ENCODE peak calls at places on chromosome 11, in ten cellular contexts. F is osteoblast, Q is heart left ventricle, Z is neural progenitor cell, R is stomach, S is psoas muscle, O is MM.1S, U is HAP-1, H is esophagus muscularis mucosa, X is kidney. W is an unnamed sample.

GRCh38 chr11:12125609-12126149 is 15.3 kb downstream of the MICAL2 start:
- DNase-seq in F (no peak), Q (no peak), Z (no peak), R (no peak), S (no peak), O (no peak), U (no peak), H (no peak), X (no peak), W (no peak)

GRCh38 chr11:1117970-1118369 is 39.8 kb upstream of the MUC5AC start:
- DNase-seq in F (peak; percentile 66), Q (no peak), Z (no peak), R (no peak), S (peak; percentile 28), O (no peak), U (peak; percentile 2), H (no peak), X (peak; percentile 35), W (no peak)

GRCh38 chr11:108497317-108498045 is 703 bp downstream of the POGLUT3 start:
- DNase-seq in F (peak; percentile 98), Q (peak; percentile 87), Z (peak; percentile 93), R (peak; percentile 80), S (peak; percentile 94), O (peak; percentile 7), U (peak; percentile 88), H (peak; percentile 95), X (peak; percentile 95), W (peak; percentile 92)

GRCh38 chr11:110824912-110825311 is 112.7 kb upstream of the ARHGAP20 start:
- DNase-seq in F (no peak), Q (no peak), Z (no peak), R (no peak), S (no peak), O (no peak), U (no peak), H (no peak), X (no peak), W (no peak)

GRCh38 chr11:128323381-128323780 is 264.0 kb downstream of the ETS1 start:
- DNase-seq in F (no peak), Q (peak; percentile 26), Z (no peak), R (no peak), S (no peak), O (peak; percentile 31), U (no peak), H (peak; percentile 57), X (no peak), W (no peak)

GRCh38 chr11:97069160-97069559 is 679.3 kb downstream of the JRKL start:
- DNase-seq in F (no peak), Q (no peak), Z (no peak), R (no peak), S (no peak), O (no peak), U (no peak), H (no peak), X (no peak), W (no peak)

GRCh38 chr11:72921028-72921716 is 107.0 kb downstream of the ATG16L2 start:
- DNase-seq in F (no peak), Q (no peak), Z (no peak), R (no peak), S (no peak), O (no peak), U (no peak), H (no peak), X (no peak), W (no peak)

GRCh38 chr11:124892750-124893454 is 4.8 kb downstream of the ROBO4 start:
- DNase-seq in F (peak; percentile 37), Q (no peak), Z (no peak), R (no peak), S (no peak), O (no peak), U (no peak), H (no peak), X (no peak), W (no peak)

GRCh38 chr11:126431401-126432064 is 76.0 kb downstream of the ST3GAL4 start:
- DNase-seq in F (peak; percentile 99), Q (peak; percentile 82), Z (no peak), R (peak; percentile 38), S (peak; percentile 72), O (no peak), U (no peak), H (peak; percentile 94), X (no peak), W (no peak)

GRCh38 chr11:44804449-44805151 is 77.8 kb downstream of the TSPAN18 start:
- DNase-seq in F (peak; percentile 87), Q (no peak), Z (no peak), R (no peak), S (no peak), O (no peak), U (no peak), H (no peak), X (peak; percentile 9), W (no peak)

GRCh38 chr11:57491371-57492061 is 24.0 kb downstream of the SLC43A1 start:
- DNase-seq in F (peak; percentile 61), Q (no peak), Z (peak; percentile 72), R (peak; percentile 50), S (peak; percentile 76), O (no peak), U (peak; percentile 69), H (no peak), X (no peak), W (no peak)

GRCh38 chr11:27873664-27874063 is 173.4 kb upstream of the BDNF start:
- DNase-seq in F (no peak), Q (no peak), Z (no peak), R (no peak), S (no peak), O (no peak), U (no peak), H (no peak), X (no peak), W (no peak)

GRCh38 chr11:27870985-27871485 is 170.8 kb upstream of the BDNF start:
- DNase-seq in F (no peak), Q (no peak), Z (no peak), R (no peak), S (no peak), O (no peak), U (no peak), H (no peak), X (no peak), W (no peak)

GRCh38 chr11:27874998-27875397 is 174.7 kb upstream of the BDNF start:
- DNase-seq in F (no peak), Q (no peak), Z (no peak), R (no peak), S (no peak), O (no peak), U (no peak), H (no peak), X (no peak), W (no peak)

GRCh38 chr11:27876209-27876775 is 176.0 kb upstream of the BDNF start:
- DNase-seq in F (no peak), Q (no peak), Z (no peak), R (no peak), S (no peak), O (no peak), U (no peak), H (no peak), X (no peak), W (no peak)

DNA sequence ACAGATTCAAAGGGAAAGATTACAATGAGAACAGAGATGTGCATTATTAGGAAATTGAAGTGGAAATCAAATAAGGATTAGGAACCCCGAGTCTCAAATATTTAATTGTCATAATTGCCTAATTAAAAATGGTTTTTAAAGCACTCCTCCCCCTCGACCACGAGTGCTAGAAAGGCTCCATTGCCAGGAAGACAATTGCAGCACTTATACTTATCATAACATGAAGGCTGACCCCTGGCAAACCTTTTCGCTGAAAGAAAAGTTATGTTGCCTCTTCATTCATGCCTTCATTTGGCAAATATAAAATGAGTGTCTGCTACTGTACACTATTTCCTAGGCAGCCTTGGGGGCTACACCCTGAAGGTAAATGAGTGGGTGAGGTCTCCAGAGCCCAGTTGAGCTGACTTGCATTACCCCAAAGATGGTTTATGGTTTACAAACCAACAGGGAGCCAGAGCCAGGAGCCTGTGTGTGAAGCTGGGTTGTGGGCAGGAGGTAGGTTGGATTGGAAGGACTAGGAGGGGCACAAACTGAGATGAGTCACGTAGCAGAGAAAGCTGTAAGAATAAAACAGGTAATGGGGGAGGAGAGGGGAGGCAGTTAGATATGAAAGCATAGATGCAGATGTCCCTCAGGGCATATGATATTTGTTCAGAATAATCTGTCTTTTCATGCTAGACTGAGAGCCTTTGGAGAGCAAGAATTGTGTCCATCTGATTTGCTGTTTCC is 175.4 kb upstream of the BDNF start:
- DNase-seq in F (no peak), Q (no peak), Z (no peak), R (no peak), S (no peak), O (no peak), U (no peak), H (no peak), X (no peak), W (no peak)
- H3K4me1 ChIP-seq in F (no peaks in the 10 kb centered on the region), Q (peaks cover 8% of the 10 kb centered on the region), Z (no peaks in the 10 kb centered on the region), R (no peaks in the 10 kb centered on the region), S (no peaks in the 10 kb centered on the region), O (no peaks in the 10 kb centered on the region), U (no peaks in the 10 kb centered on the region), H (no peaks in the 10 kb centered on the region), X (no peaks in the 10 kb centered on the region), W (no peaks in the 10 kb centered on the region)

DNA sequence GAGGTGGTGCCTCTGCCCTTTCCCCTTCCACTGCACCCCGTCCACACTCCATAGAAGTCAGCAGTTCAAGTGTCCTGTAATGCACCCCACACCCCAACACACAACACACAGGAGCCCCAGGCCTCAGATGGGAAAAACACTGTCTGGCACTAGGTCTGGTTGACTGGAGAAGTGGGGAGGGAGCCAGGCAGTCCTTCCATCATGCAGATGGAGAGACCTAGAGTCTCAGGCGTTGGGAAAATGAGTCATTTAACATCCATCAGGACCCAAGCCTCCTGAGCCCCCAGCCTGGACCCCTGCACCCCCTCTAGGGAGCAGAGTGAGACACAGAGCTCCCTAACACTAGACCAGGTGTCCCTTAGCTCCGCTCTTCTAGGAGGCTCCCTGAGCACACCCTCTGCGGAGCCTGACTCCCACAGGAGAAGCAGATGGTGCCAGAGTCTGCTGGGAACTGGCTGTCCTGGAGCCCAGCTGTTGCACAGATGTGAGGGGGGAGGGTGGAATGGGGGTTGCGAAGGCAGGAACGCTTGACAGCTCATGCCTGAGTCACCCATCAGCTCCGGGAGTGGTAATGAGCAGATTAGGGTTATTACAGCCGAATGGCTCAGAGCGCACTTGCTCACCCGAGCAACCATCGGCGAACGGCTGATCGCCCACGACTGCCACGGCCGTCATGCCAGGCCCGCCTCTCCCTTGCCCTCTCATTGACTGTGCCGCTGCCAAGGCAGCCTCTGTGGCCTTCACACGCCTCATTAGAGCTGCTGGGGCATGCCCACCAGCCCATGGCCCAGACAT is 22.1 kb upstream of the SYT7 start:
- DNase-seq in F (peak; percentile 98), Q (peak; percentile 84), Z (no peak), R (peak; percentile 50), S (peak; percentile 88), O (no peak), U (no peak), H (peak; percentile 94), X (peak; percentile 94), W (no peak)
- H3K4me3 ChIP-seq in F (peak overlapping the region; percentile 51), Q (no peak overlapping the region), Z (no peak overlapping the region), R (no peak overlapping the region), S (no peak overlapping the region), O (no peak overlapping the region), U (no peak overlapping the region), H (no peak overlapping the region), X (no peak overlapping the region), W (no peak overlapping the region)

GRCh38 chr11:76660533-76661305 is 9.8 kb downstream of the LRRC32 start:
- DNase-seq in F (peak; percentile 66), Q (peak; percentile 27), Z (no peak), R (no peak), S (no peak), O (no peak), U (no peak), H (no peak), X (peak; percentile 77), W (no peak)
- H3K4me1 ChIP-seq in F (no peaks in the 10 kb centered on the region), Q (peaks cover 48% of the 10 kb centered on the region), Z (no peaks in the 10 kb centered on the region), R (peaks cover 10% of the 10 kb centered on the region), S (no peaks in the 10 kb centered on the region), O (peaks cover 5% of the 10 kb centered on the region), U (no peaks in the 10 kb centered on the region), H (peaks cover 42% of the 10 kb centered on the region), X (peaks cover 19% of the 10 kb centered on the region), W (peaks cover 42% of the 10 kb centered on the region)

GRCh38 chr11:4606231-4607015 is 1.6 kb downstream of the TRIM68 start:
- DNase-seq in F (no peak), Q (no peak), Z (no peak), R (no peak), S (no peak), O (no peak), U (no peak), H (peak; percentile 5), X (no peak), W (no peak)
- H3K4me3 ChIP-seq in F (peak overlapping the region; percentile 83), Q (peak overlapping the region; percentile 91), Z (peak overlapping the region; percentile 64), R (peak overlapping the region; percentile 75), S (peak overlapping the region; percentile 87), O (no peak overlapping the region), U (no peak overlapping the region), H (peak overlapping the region; percentile 77), X (peak overlapping the region; percentile 64), W (peak overlapping the region; percentile 63)

W was measured in left lung.